ENCODE peak calls at places on chromosome 3, in seven cellular contexts. One of them, this sample, is unnamed.

GRCh38 chr3:30539214-30539613 is 67.2 kb upstream of the TGFBR2 start:
- DNase-seq in GM23248: no peak
- DNase-seq in SK-N-SH: no peak
- DNase-seq in GM23338: no peak
- DNase-seq in PC-3: peak; percentile 82
- DNase-seq in MM.1S: no peak
- DNase-seq in hepatocyte: no peak
- DNase-seq in this sample: no peak

GRCh38 chr3:124137264-124137663 is 145.3 kb upstream of the ROPN1 start:
- DNase-seq in GM23248: no peak
- DNase-seq in SK-N-SH: no peak
- DNase-seq in GM23338: no peak
- DNase-seq in PC-3: peak; percentile 59
- DNase-seq in MM.1S: no peak
- DNase-seq in hepatocyte: no peak
- DNase-seq in this sample: no peak

GRCh38 chr3:101484805-101485620 is 28.0 kb downstream of the SENP7 start:
- DNase-seq in GM23248: peak; percentile 60
- DNase-seq in SK-N-SH: no peak
- DNase-seq in GM23338: no peak
- DNase-seq in PC-3: peak; percentile 28
- DNase-seq in MM.1S: no peak
- DNase-seq in hepatocyte: peak; percentile 8
- DNase-seq in this sample: no peak

GRCh38 chr3:50609743-50610085 is 1.9 kb downstream of the CISH start:
- DNase-seq in GM23248: no peak
- DNase-seq in SK-N-SH: no peak
- DNase-seq in GM23338: no peak
- DNase-seq in PC-3: no peak
- DNase-seq in MM.1S: no peak
- DNase-seq in hepatocyte: no peak
- DNase-seq in this sample: no peak

GRCh38 chr3:185730550-185730949 is 94.3 kb downstream of the IGF2BP2 start:
- DNase-seq in GM23248: no peak
- DNase-seq in SK-N-SH: no peak
- DNase-seq in GM23338: no peak
- DNase-seq in PC-3: no peak
- DNase-seq in MM.1S: no peak
- DNase-seq in hepatocyte: no peak
- DNase-seq in this sample: no peak

GRCh38 chr3:136194409-136195257 is 1.5 kb downstream of the MSL2 start:
- DNase-seq in GM23248: peak; percentile 55
- DNase-seq in SK-N-SH: peak; percentile 35
- DNase-seq in GM23338: peak; percentile 61
- DNase-seq in PC-3: no peak
- DNase-seq in MM.1S: peak; percentile 59
- DNase-seq in hepatocyte: peak; percentile 32
- DNase-seq in this sample: peak; percentile 65

GRCh38 chr3:128864351-128864811 is 15.0 kb upstream of the ACAD9 start:
- DNase-seq in GM23248: peak; percentile 33
- DNase-seq in SK-N-SH: no peak
- DNase-seq in GM23338: no peak
- DNase-seq in PC-3: no peak
- DNase-seq in MM.1S: no peak
- DNase-seq in hepatocyte: no peak
- DNase-seq in this sample: no peak

GRCh38 chr3:119395923-119396358 is 67.5 kb downstream of the TMEM39A start:
- DNase-seq in GM23248: no peak
- DNase-seq in SK-N-SH: no peak
- DNase-seq in GM23338: no peak
- DNase-seq in PC-3: no peak
- DNase-seq in MM.1S: peak; percentile 63
- DNase-seq in hepatocyte: no peak
- DNase-seq in this sample: no peak

GRCh38 chr3:104947946-104948345 is 418.8 kb upstream of the ALCAM start:
- DNase-seq in GM23248: no peak
- DNase-seq in SK-N-SH: no peak
- DNase-seq in GM23338: no peak
- DNase-seq in PC-3: no peak
- DNase-seq in MM.1S: no peak
- DNase-seq in hepatocyte: no peak
- DNase-seq in this sample: no peak

GRCh38 chr3:171854649-171855305 is 11.6 kb downstream of the TMEM212 start:
- DNase-seq in GM23248: no peak
- DNase-seq in SK-N-SH: no peak
- DNase-seq in GM23338: peak; percentile 51
- DNase-seq in PC-3: peak; percentile 22
- DNase-seq in MM.1S: no peak
- DNase-seq in hepatocyte: no peak
- DNase-seq in this sample: peak; percentile 33

GRCh38 chr3:16816048-16816780 is 68.5 kb upstream of the PLCL2 start:
- DNase-seq in GM23248: no peak
- DNase-seq in SK-N-SH: no peak
- DNase-seq in GM23338: no peak
- DNase-seq in PC-3: no peak
- DNase-seq in MM.1S: peak; percentile 92
- DNase-seq in hepatocyte: no peak
- DNase-seq in this sample: no peak

GRCh38 chr3:138908815-138909214 is 38.1 kb downstream of the FOXL2 start:
- DNase-seq in GM23248: no peak
- DNase-seq in SK-N-SH: no peak
- DNase-seq in GM23338: no peak
- DNase-seq in PC-3: no peak
- DNase-seq in MM.1S: no peak
- DNase-seq in hepatocyte: no peak
- DNase-seq in this sample: no peak

GRCh38 chr3:155859859-155860258 is 5.6 kb upstream of the SLC33A1 start:
- DNase-seq in GM23248: peak; percentile 51
- DNase-seq in SK-N-SH: peak; percentile 36
- DNase-seq in GM23338: no peak
- DNase-seq in PC-3: peak; percentile 42
- DNase-seq in MM.1S: peak; percentile 46
- DNase-seq in hepatocyte: no peak
- DNase-seq in this sample: peak; percentile 40

GRCh38 chr3:138455801-138456716 is 21.6 kb downstream of the ESYT3 start:
- DNase-seq in GM23248: peak; percentile 41
- DNase-seq in SK-N-SH: no peak
- DNase-seq in GM23338: no peak
- DNase-seq in PC-3: peak; percentile 6
- DNase-seq in MM.1S: no peak
- DNase-seq in hepatocyte: no peak
- DNase-seq in this sample: no peak

GRCh38 chr3:192611411-192611810 is 115.9 kb downstream of the FGF12 start:
- DNase-seq in GM23248: no peak
- DNase-seq in SK-N-SH: no peak
- DNase-seq in GM23338: no peak
- DNase-seq in PC-3: no peak
- DNase-seq in MM.1S: no peak
- DNase-seq in hepatocyte: no peak
- DNase-seq in this sample: no peak

GRCh38 chr3:194633349-194634004 is at the start of gene TMEM44:
- DNase-seq in GM23248: peak; percentile 90
- DNase-seq in SK-N-SH: peak; percentile 98
- DNase-seq in GM23338: peak; percentile 88
- DNase-seq in PC-3: peak; percentile 85
- DNase-seq in MM.1S: peak; percentile 76
- DNase-seq in hepatocyte: peak; percentile 89
- DNase-seq in this sample: peak; percentile 82

GRCh38 chr3:183870563-183870962 is 14.1 kb downstream of the PARL start:
- DNase-seq in GM23248: no peak
- DNase-seq in SK-N-SH: no peak
- DNase-seq in GM23338: no peak
- DNase-seq in PC-3: no peak
- DNase-seq in MM.1S: no peak
- DNase-seq in hepatocyte: no peak
- DNase-seq in this sample: no peak

GRCh38 chr3:183895296-183895695 is 10.6 kb upstream of the PARL start:
- DNase-seq in GM23248: peak; percentile 74
- DNase-seq in SK-N-SH: peak; percentile 84
- DNase-seq in GM23338: peak; percentile 68
- DNase-seq in PC-3: peak; percentile 71
- DNase-seq in MM.1S: peak; percentile 74
- DNase-seq in hepatocyte: peak; percentile 62
- DNase-seq in this sample: peak; percentile 72

GRCh38 chr3:128709038-128709437 is 16.9 kb upstream of the RAB7A start:
- DNase-seq in GM23248: no peak
- DNase-seq in SK-N-SH: no peak
- DNase-seq in GM23338: no peak
- DNase-seq in PC-3: no peak
- DNase-seq in MM.1S: no peak
- DNase-seq in hepatocyte: no peak
- DNase-seq in this sample: no peak

GRCh38 chr3:43153189-43154083 is 47.6 kb upstream of the POMGNT2 start:
- DNase-seq in GM23248: peak; percentile 86
- DNase-seq in SK-N-SH: no peak
- DNase-seq in GM23338: peak; percentile 16
- DNase-seq in PC-3: no peak
- DNase-seq in MM.1S: no peak
- DNase-seq in hepatocyte: peak; percentile 57
- DNase-seq in this sample: no peak

GRCh38 chr3:126850370-126851085 is 132.4 kb upstream of the PLXNA1 start:
- DNase-seq in GM23248: peak; percentile 49
- DNase-seq in SK-N-SH: no peak
- DNase-seq in GM23338: peak; percentile 96
- DNase-seq in PC-3: no peak
- DNase-seq in MM.1S: no peak
- DNase-seq in hepatocyte: peak; percentile 54
- DNase-seq in this sample: no peak

GRCh38 chr3:16239082-16239770 is 25.5 kb downstream of the DPH3 start:
- DNase-seq in GM23248: peak; percentile 27
- DNase-seq in SK-N-SH: no peak
- DNase-seq in GM23338: no peak
- DNase-seq in PC-3: no peak
- DNase-seq in MM.1S: no peak
- DNase-seq in hepatocyte: no peak
- DNase-seq in this sample: no peak

GRCh38 chr3:194536883-194537637 is 50.3 kb upstream of the ATP13A3 start:
- DNase-seq in GM23248: peak; percentile 20
- DNase-seq in SK-N-SH: peak; percentile 36
- DNase-seq in GM23338: no peak
- DNase-seq in PC-3: peak; percentile 91
- DNase-seq in MM.1S: no peak
- DNase-seq in hepatocyte: peak; percentile 58
- DNase-seq in this sample: no peak

GRCh38 chr3:99319450-99319849 is 318.9 kb upstream of the COL8A1 start:
- DNase-seq in GM23248: peak; percentile 24
- DNase-seq in SK-N-SH: no peak
- DNase-seq in GM23338: no peak
- DNase-seq in PC-3: no peak
- DNase-seq in MM.1S: no peak
- DNase-seq in hepatocyte: no peak
- DNase-seq in this sample: no peak

GRCh38 chr3:38133557-38134405 is 3.1 kb downstream of the ACAA1 start:
- DNase-seq in GM23248: no peak
- DNase-seq in SK-N-SH: no peak
- DNase-seq in GM23338: no peak
- DNase-seq in PC-3: peak; percentile 99
- DNase-seq in MM.1S: no peak
- DNase-seq in hepatocyte: peak; percentile 74
- DNase-seq in this sample: no peak

GRCh38 chr3:100614941-100615340 is 5.5 kb downstream of the ADGRG7 start:
- DNase-seq in GM23248: no peak
- DNase-seq in SK-N-SH: no peak
- DNase-seq in GM23338: no peak
- DNase-seq in PC-3: no peak
- DNase-seq in MM.1S: no peak
- DNase-seq in hepatocyte: no peak
- DNase-seq in this sample: no peak

DNA sequence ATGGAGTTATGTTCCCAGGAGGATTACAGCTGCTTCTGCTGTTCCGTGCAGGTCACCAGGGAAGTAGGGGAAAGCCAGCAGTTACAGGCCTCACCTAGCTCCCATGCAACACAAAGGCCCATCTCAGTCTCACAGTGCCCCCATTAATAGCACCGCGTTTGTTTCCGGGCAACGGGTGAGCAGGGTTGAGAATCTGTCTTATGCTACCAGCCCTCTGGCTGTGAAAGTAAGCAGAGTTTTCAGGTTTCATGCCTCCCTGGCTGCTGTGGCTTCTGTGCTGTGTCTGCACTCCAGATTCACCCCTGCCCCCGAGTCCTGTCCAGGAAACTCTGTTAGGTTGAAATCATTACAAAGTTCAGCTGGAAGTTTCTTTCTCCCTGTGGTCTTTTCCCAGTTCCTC is 254.4 kb upstream of the GPR149 start:
- DNase-seq in GM23248: no peak
- DNase-seq in SK-N-SH: no peak
- DNase-seq in GM23338: no peak
- DNase-seq in PC-3: no peak
- DNase-seq in MM.1S: peak; percentile 74
- DNase-seq in hepatocyte: no peak
- DNase-seq in this sample: no peak
- H2AFZ ChIP-seq in GM23248: no peak overlapping the region
- H2AFZ ChIP-seq in SK-N-SH: no peak overlapping the region
- H2AFZ ChIP-seq in GM23338: peak overlapping the region; percentile 78
- H2AFZ ChIP-seq in PC-3: no peak overlapping the region
- H2AFZ ChIP-seq in MM.1S: peak overlapping the region; percentile 26
- H2AFZ ChIP-seq in hepatocyte: no peak overlapping the region
- H2AFZ ChIP-seq in this sample: no peak overlapping the region

DNA sequence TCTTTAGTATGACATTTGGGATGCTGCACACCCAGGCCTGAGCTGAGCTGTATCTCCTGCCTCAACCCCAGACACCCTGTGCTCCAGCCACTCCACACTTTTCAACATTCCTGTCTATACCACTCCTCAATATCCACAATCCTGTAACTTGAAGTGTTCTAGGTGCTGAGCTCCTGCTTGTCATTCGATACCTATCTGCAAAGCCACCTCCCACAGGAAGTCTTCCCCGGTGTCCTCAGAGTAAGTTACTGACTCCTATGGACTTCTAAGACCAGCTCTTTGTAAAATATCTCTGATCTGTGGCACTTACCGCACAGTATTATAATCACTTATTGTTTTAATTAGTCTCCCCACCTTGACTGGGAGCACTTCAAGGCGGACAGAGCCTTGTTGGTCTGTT is 1.2 kb upstream of the CAV3 start:
- DNase-seq in GM23248: no peak
- DNase-seq in SK-N-SH: no peak
- DNase-seq in GM23338: peak; percentile 57
- DNase-seq in PC-3: peak; percentile 31
- DNase-seq in MM.1S: no peak
- DNase-seq in hepatocyte: no peak
- DNase-seq in this sample: no peak
- TF ChIP-seq EZH2phosphoT487 in GM23248: no peak
- TF ChIP-seq EZH2phosphoT487 in SK-N-SH: no peak
- TF ChIP-seq EZH2phosphoT487 in GM23338: no peak
- TF ChIP-seq EZH2phosphoT487 in PC-3: no peak
- TF ChIP-seq EZH2phosphoT487 in MM.1S: no peak
- TF ChIP-seq EZH2phosphoT487 in hepatocyte: no peak
- TF ChIP-seq EZH2phosphoT487 in this sample: no peak

GRCh38 chr3:6697285-6697684 is 163.6 kb upstream of the GRM7 start:
- DNase-seq in GM23248: no peak
- DNase-seq in SK-N-SH: no peak
- DNase-seq in GM23338: no peak
- DNase-seq in PC-3: no peak
- DNase-seq in MM.1S: no peak
- DNase-seq in hepatocyte: no peak
- DNase-seq in this sample: no peak

GRCh38 chr3:6697722-6698121 is 163.2 kb upstream of the GRM7 start:
- DNase-seq in GM23248: no peak
- DNase-seq in SK-N-SH: no peak
- DNase-seq in GM23338: no peak
- DNase-seq in PC-3: no peak
- DNase-seq in MM.1S: peak; percentile 21
- DNase-seq in hepatocyte: no peak
- DNase-seq in this sample: peak; percentile 72
- H3K27ac ChIP-seq in GM23248: no peak overlapping the region
- H3K27ac ChIP-seq in SK-N-SH: no peak overlapping the region
- H3K27ac ChIP-seq in GM23338: no peak overlapping the region
- H3K27ac ChIP-seq in PC-3: no peak overlapping the region
- H3K27ac ChIP-seq in MM.1S: no peak overlapping the region
- H3K27ac ChIP-seq in hepatocyte: no peak overlapping the region
- H3K27ac ChIP-seq in this sample: peak overlapping the region; percentile 19

GRCh38 chr3:49428697-49429100 is 425 bp downstream of the NICN1 start:
- DNase-seq in GM23248: no peak
- DNase-seq in SK-N-SH: no peak
- DNase-seq in GM23338: no peak
- DNase-seq in PC-3: no peak
- DNase-seq in MM.1S: no peak
- DNase-seq in hepatocyte: no peak
- DNase-seq in this sample: peak; percentile 31
- H2AFZ ChIP-seq in GM23248: peak overlapping the region; percentile 91
- H2AFZ ChIP-seq in SK-N-SH: peak overlapping the region; percentile 94
- H2AFZ ChIP-seq in GM23338: peak overlapping the region; percentile 93
- H2AFZ ChIP-seq in PC-3: peak overlapping the region; percentile 98
- H2AFZ ChIP-seq in MM.1S: peak overlapping the region; percentile 99
- H2AFZ ChIP-seq in hepatocyte: peak overlapping the region; percentile 61
- H2AFZ ChIP-seq in this sample: peak overlapping the region; percentile 79